ENCODE peak calls at places on chromosome 9, in eight cellular contexts. V, G, P, A, F, D, C and N are unnamed samples.

GRCh38 chr9:132268725-132269352 is 85.9 kb downstream of the SETX start:
- DNase-seq in V (peak), G (peak), P (peak), A (peak), F (peak), D (peak), C (peak), N (no peak)

GRCh38 chr9:4117835-4118610 is 181.8 kb downstream of the GLIS3 start:
- DNase-seq in V (no peak), G (peak), P (no peak), A (no peak), F (no peak), D (peak), C (no peak), N (no peak)

GRCh38 chr9:96232164-96232538 is 69.8 kb downstream of the HSD17B3 start:
- DNase-seq in V (no peak), G (no peak), P (no peak), A (no peak), F (no peak), D (no peak), C (no peak), N (no peak)

GRCh38 chr9:117169089-117169488 is 245.8 kb downstream of the ASTN2 start:
- DNase-seq in V (no peak), G (no peak), P (no peak), A (no peak), F (no peak), D (no peak), C (no peak), N (no peak)

GRCh38 chr9:75147638-75148037 is 59.3 kb downstream of the OSTF1 start:
- DNase-seq in V (peak), G (no peak), P (peak), A (no peak), F (no peak), D (no peak), C (no peak), N (no peak)

GRCh38 chr9:36818965-36819870 is 214.8 kb downstream of the PAX5 start:
- DNase-seq in V (no peak), G (no peak), P (peak), A (no peak), F (no peak), D (no peak), C (no peak), N (no peak)

GRCh38 chr9:137161558-137162483 is 8.0 kb downstream of the LRRC26 start:
- DNase-seq in V (no peak), G (peak), P (no peak), A (no peak), F (no peak), D (no peak), C (no peak), N (no peak)

GRCh38 chr9:76310991-76311390 is 83.2 kb downstream of the RFK start:
- DNase-seq in V (no peak), G (no peak), P (no peak), A (no peak), F (no peak), D (no peak), C (no peak), N (no peak)

GRCh38 chr9:6910032-6910431 is 152.3 kb downstream of the KDM4C start:
- DNase-seq in V (no peak), G (peak), P (peak), A (no peak), F (no peak), D (no peak), C (no peak), N (no peak)

GRCh38 chr9:79120533-79121315 is 451.0 kb upstream of the TLE4 start:
- DNase-seq in V (no peak), G (no peak), P (no peak), A (no peak), F (peak), D (no peak), C (no peak), N (no peak)

GRCh38 chr9:133943036-133943780 is 48.9 kb downstream of the VAV2 start:
- DNase-seq in V (no peak), G (no peak), P (no peak), A (no peak), F (no peak), D (no peak), C (no peak), N (no peak)

GRCh38 chr9:84597131-84597530 is 72.4 kb upstream of the NTRK2 start:
- DNase-seq in V (no peak), G (no peak), P (no peak), A (no peak), F (no peak), D (no peak), C (no peak), N (no peak)

GRCh38 chr9:133048595-133048994 is 13.2 kb upstream of the CEL start:
- DNase-seq in V (no peak), G (peak), P (peak), A (no peak), F (no peak), D (no peak), C (no peak), N (no peak)

GRCh38 chr9:108683245-108683644 is 172.5 kb downstream of the ACTL7B start:
- DNase-seq in V (no peak), G (no peak), P (no peak), A (no peak), F (no peak), D (no peak), C (no peak), N (no peak)

GRCh38 chr9:122125891-122126331 is 32.8 kb upstream of the TTLL11 start:
- DNase-seq in V (peak), G (no peak), P (peak), A (no peak), F (peak), D (no peak), C (no peak), N (no peak)

GRCh38 chr9:90805006-90805993 is 3.7 kb downstream of the SYK start:
- DNase-seq in V (no peak), G (peak), P (no peak), A (no peak), F (no peak), D (no peak), C (no peak), N (no peak)

GRCh38 chr9:115378246-115378645 is 260.3 kb upstream of the TNC start:
- DNase-seq in V (no peak), G (no peak), P (no peak), A (no peak), F (no peak), D (no peak), C (no peak), N (peak)

GRCh38 chr9:69981686-69982450 is 61.8 kb upstream of the MAMDC2 start:
- DNase-seq in V (peak), G (no peak), P (peak), A (no peak), F (no peak), D (no peak), C (no peak), N (no peak)

GRCh38 chr9:94584555-94584954 is 9.1 kb downstream of the FBP2 start:
- DNase-seq in V (no peak), G (no peak), P (no peak), A (no peak), F (no peak), D (no peak), C (no peak), N (no peak)

GRCh38 chr9:109401169-109401989 is 80.5 kb upstream of the EPB41L4B start:
- DNase-seq in V (peak), G (peak), P (peak), A (no peak), F (peak), D (peak), C (peak), N (no peak)

GRCh38 chr9:21440139-21440538 is at the start of gene IFNA1:
- DNase-seq in V (no peak), G (no peak), P (no peak), A (no peak), F (no peak), D (no peak), C (no peak), N (no peak)

GRCh38 chr9:122827759-122828090 is 663 bp downstream of the PDCL start:
- DNase-seq in V (peak), G (peak), P (peak), A (no peak), F (no peak), D (no peak), C (no peak), N (no peak)

GRCh38 chr9:114271556-114272510 is 51.1 kb upstream of the ORM1 start:
- DNase-seq in V (no peak), G (peak), P (peak), A (no peak), F (no peak), D (no peak), C (no peak), N (no peak)
- TF ChIP-seq CTCF in V (peak), G (peak), P (peak), A (no peak), F (peak), D (no peak), C (no peak), N (peak)

GRCh38 chr9:34197756-34198711 is 19.2 kb downstream of the UBAP1 start:
- DNase-seq in V (no peak), G (no peak), P (no peak), A (no peak), F (no peak), D (no peak), C (no peak), N (no peak)
- H3K4me3 ChIP-seq in V (no peak), G (no peak), P (no peak), A (no peak), F (no peak), D (no peak), C (no peak), N (no peak)

GRCh38 chr9:33170464-33171156 is 3.5 kb upstream of the B4GALT1 start:
- DNase-seq in V (no peak), G (peak), P (peak), A (peak), F (peak), D (peak), C (peak), N (no peak)
- TF ChIP-seq CTCF in V (peak), G (peak), P (no peak), A (peak), F (no peak), D (no peak), C (peak), N (peak)

DNA sequence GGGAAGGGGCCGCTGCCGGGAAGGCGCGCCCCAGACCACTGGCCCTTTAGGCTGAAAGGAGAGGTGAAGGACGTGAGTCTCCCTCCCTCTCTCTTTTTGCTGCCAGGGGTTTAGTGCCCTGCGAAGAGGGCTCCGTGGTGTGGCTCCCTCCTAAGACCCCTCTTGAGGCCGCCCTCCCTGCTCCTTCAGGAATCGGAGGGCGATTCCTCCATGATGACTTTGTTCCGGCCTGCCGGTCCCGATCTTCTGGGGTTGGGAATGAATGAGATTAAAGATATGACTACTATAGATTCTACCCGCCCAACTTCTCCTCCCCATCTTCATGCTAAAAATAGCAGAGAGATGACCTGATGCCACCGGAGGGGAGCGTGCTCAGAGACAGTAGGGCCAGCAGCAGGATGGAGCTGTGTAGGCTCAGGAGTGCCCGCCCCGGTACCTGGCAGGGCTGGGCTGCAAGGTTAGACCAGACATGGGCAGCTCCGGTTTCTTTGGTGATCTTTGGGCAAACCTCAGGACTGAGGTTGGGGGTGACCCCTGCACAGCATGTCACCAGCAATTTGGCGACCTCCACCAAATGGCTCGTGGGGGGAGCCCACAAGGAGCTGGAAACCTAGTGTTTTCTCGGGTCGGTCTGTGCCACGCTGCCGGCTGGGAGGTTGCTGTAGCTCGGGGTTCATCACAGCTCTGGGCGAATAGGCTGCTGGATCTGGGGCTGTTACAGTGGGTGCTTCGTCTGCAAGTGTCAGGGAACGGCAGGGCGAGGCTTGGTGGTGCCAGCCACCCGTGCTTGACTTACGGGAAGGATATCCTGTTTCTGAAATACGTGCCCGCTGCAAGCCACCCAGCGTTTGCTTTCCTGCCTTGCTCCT is 1.7 kb downstream of the OLFM1 start:
- DNase-seq in V (no peak), G (no peak), P (no peak), A (no peak), F (peak), D (no peak), C (no peak), N (no peak)
- H3K4me3 ChIP-seq in V (no peak), G (no peak), P (no peak), A (no peak), F (peak), D (no peak), C (no peak), N (no peak)

DNA sequence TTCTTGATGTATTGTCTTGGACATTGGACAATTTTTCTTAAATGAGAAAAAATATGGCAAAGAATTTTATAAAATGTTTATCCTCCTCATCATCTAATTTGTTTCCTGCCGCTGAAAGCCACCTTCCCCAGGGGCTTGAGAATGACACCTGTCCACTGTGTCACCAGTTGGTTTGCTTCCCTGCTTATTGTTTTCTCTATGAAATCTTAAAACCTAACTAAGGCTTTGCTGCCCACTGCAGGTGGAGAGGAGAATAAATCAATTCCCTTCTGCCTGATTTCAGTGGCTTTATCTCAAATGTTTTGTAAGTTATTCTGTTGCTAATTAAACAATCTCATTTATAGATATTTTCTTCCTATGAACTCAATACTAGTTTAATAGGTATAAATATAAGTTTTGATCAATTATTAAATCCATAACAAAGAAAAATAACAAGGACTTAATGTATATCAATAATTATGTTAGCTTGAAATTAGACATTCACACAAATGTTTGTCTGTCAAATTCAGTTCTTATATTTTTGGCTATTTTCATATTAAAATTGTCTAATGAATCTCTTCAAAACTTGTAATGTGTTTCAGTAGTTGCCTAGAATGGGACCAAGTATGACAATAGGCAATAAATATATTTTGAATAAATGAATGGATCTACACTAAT is 822.5 kb downstream of the PTPRD start:
- DNase-seq in V (peak), G (peak), P (peak), A (no peak), F (peak), D (peak), C (no peak), N (no peak)
- TF ChIP-seq CTCF in V (peak), G (peak), P (peak), A (no peak), F (peak), D (peak), C (peak), N (peak)